ENCODE peak calls at places on chromosomes 11 and 22, in four cellular contexts. E is adipocyte, R is AG04449, D is AG04450. Z is an unnamed sample.

GRCh38 chr22:35043251-35043931 is 22.6 kb upstream of the ISX start:
- DNase-seq in D (no peak), R (no peak), E (peak; percentile 3), Z (no peak)

GRCh38 chr11:120400564-120401364 is 64.6 kb downstream of the ARHGEF12 start:
- DNase-seq in D (peak; percentile 94), R (peak; percentile 92), E (peak; percentile 97), Z (peak; percentile 96)

GRCh38 chr11:87859583-87859982 is 315.7 kb downstream of the RAB38 start:
- DNase-seq in R (no peak), E (peak; percentile 48), D (no peak), Z (peak; percentile 15)

GRCh38 chr11:126452256-126452655 is 96.8 kb downstream of the ST3GAL4 start:
- DNase-seq in E (no peak), D (no peak), R (no peak), Z (no peak)

GRCh38 chr22:24819941-24820461 is 14.0 kb downstream of the SGSM1 start:
- DNase-seq in D (no peak), E (no peak), R (no peak), Z (no peak)

GRCh38 chr11:133467686-133468085 is 64.6 kb downstream of the OPCML start:
- DNase-seq in R (no peak), D (no peak), E (no peak), Z (no peak)

GRCh38 chr11:122157540-122158173 is 41.6 kb upstream of the BLID start:
- DNase-seq in E (no peak), D (no peak), R (no peak), Z (no peak)

GRCh38 chr22:28911777-28912669 is 28.7 kb downstream of the ZNRF3 start:
- DNase-seq in R (no peak), D (peak; percentile 39), E (peak; percentile 45), Z (no peak)

DNA sequence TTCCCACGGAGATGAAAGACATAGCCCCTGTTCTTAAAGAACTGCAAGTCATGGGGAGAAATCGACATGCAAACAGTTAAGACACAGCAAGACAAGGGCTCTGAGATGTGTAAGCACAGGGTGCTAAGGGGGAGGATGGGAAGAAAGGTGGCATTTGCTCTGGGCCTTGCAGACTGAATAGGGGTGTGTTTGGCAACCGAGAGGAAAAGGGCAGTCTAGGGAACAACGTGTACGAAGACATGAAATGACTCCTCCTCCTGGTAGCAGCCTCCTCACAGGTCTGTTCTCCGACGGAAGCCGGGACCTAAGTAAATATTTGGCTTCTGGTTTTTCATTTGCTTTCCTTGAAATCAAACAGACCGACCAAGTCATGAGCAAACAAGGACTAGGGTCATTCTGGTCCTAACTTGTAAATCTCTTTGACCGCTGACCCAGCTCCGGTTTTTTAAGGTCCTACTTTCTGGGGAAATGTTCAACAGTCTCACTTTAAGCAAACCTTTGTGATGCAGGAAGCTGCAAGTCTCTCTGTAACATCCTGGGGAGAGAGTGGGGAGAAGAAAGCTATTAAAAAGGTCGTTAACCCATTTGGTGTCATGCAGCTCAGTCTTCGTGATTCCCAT is 19.7 kb downstream of the NNMT start:
- DNase-seq in D (no peak), E (no peak), R (no peak), Z (no peak)
- H3K4me3 ChIP-seq in D (no peak overlapping the region), E (no peak overlapping the region), R (no peak overlapping the region), Z (no peak overlapping the region)

GRCh38 chr11:69573751-69574382 is 67.1 kb upstream of the CCND1 start:
- DNase-seq in D (no peak), E (peak; percentile 14), R (no peak), Z (no peak)
- H3K4me3 ChIP-seq in D (no peak overlapping the region), E (no peak overlapping the region), R (no peak overlapping the region), Z (no peak overlapping the region)

DNA sequence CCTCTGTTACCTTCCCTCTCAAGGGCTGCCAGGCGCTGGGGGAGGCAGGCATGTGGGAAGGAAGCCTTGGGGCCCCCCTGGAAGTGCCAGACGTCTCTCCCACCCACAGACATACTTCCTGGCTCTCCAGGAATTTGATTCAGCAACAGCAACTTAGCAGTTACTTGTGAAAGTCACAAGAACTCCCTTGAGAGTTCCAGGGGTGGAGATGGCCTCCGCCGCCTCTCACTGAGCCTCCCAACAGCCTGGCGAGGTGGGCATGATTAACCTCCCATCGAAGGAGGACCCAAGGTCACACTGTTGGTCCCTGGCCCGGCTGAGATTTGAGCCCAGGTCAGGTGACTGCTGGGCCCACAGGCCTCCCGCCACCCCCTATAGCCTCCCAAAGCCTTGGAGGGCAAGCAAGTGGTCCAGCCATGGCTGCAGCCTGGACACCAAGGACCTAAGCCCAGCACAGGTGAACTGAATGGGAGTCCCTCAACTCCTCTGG is 14.0 kb upstream of the TSKU start:
- DNase-seq in R (no peak), D (no peak), E (peak; percentile 56), Z (no peak)
- H3K4me3 ChIP-seq in R (no peak overlapping the region), D (no peak overlapping the region), E (peak overlapping the region; percentile 20), Z (no peak overlapping the region)

GRCh38 chr22:38696606-38697005 is 4.1 kb downstream of the JOSD1 start:
- DNase-seq in D (no peak), R (no peak), E (peak; percentile 76), Z (no peak)
- H3K4me3 ChIP-seq in D (peak overlapping the region; percentile 7), R (peak overlapping the region; percentile 25), E (peak overlapping the region; percentile 93), Z (no peak overlapping the region)

GRCh38 chr11:7518811-7519562 is 5.2 kb downstream of the PPFIBP2 start:
- DNase-seq in E (no peak), R (no peak), D (no peak), Z (no peak)

GRCh38 chr11:7514099-7514725 is 413 bp downstream of the PPFIBP2 start:
- DNase-seq in E (peak; percentile 31), R (no peak), D (no peak), Z (no peak)

GRCh38 chr11:7513210-7514098 is at the start of gene PPFIBP2:
- DNase-seq in E (peak; percentile 88), D (no peak), R (no peak), Z (no peak)

GRCh38 chr11:7515544-7515943 is 1.7 kb downstream of the PPFIBP2 start:
- DNase-seq in E (no peak), D (no peak), R (no peak), Z (no peak)

DNA sequence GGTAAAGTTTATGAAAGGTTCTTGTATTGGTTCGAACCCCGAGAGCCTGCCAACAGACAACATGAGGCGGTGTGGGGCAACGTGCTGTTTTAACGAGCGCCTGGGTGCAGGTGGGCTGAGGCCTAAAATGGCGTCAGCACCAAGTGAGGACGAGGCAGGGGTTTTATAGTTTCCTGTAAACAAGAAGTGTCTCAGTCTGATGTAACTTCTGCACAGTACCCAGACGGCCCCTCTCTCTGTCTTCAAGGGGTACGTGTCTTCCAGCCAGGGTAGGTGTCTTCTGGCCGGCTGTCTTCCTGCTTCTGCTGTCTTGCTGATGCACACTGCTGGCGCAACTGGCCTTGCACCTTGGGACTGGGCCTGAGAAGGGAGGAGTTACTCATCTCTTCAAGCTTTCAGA is 2.7 kb downstream of the PPFIBP2 start:
- DNase-seq in E (no peak), D (no peak), R (no peak), Z (no peak)
- H3K4me3 ChIP-seq in E (no peak overlapping the region), D (no peak overlapping the region), R (no peak overlapping the region), Z (no peak overlapping the region)

GRCh38 chr11:68008381-68009337 is 1.5 kb upstream of the ALDH3B1 start:
- DNase-seq in D (no peak), R (no peak), E (no peak), Z (no peak)
- H3K4me3 ChIP-seq in D (no peak overlapping the region), R (no peak overlapping the region), E (no peak overlapping the region), Z (no peak overlapping the region)

GRCh38 chr11:60835472-60835871 is 6.4 kb upstream of the CCDC86 start:
- DNase-seq in D (no peak), R (no peak), E (no peak), Z (no peak)

GRCh38 chr11:60831501-60832079 is 10.3 kb upstream of the CCDC86 start:
- DNase-seq in R (no peak), D (no peak), E (no peak), Z (no peak)

GRCh38 chr11:60830478-60831142 is 11.3 kb upstream of the CCDC86 start:
- DNase-seq in R (no peak), E (no peak), D (no peak), Z (no peak)

GRCh38 chr11:60834742-60835141 is 7.2 kb upstream of the CCDC86 start:
- DNase-seq in R (no peak), E (no peak), D (no peak), Z (no peak)

DNA sequence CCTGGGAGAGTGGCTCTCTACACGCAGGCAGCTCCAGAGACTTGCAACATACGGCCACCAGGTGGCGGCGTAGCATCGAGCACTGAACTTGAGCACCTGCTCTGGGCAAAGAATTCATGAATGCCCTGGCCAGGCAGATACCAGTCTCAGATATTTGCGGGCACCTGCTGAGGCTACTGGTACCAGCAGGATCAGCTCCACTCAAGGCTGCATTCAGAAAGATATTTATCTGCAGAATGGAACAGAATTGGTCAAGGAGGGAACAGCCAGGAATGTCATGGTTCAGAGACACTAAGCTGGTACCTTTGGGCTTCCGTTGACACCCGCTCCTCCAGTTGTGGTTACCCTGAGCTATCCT is 10.8 kb upstream of the CCDC86 start:
- DNase-seq in E (peak; percentile 91), R (no peak), D (peak; percentile 46), Z (no peak)
- H3K4me3 ChIP-seq in E (no peak overlapping the region), R (no peak overlapping the region), D (no peak overlapping the region), Z (no peak overlapping the region)

GRCh38 chr11:61724437-61724836 is 28.0 kb upstream of the MYRF start:
- DNase-seq in R (no peak), E (no peak), D (no peak), Z (no peak)
- H3K4me3 ChIP-seq in R (no peak overlapping the region), E (no peak overlapping the region), D (no peak overlapping the region), Z (no peak overlapping the region)

Z was measured in skeletal muscle cell.